ENCODE peak calls at places on chromosome 17, in five cellular contexts. One of them, this sample, is unnamed.

GRCh38 chr17:27631409-27631755 is 394 bp downstream of the LGALS9 start:
- DNase-seq in OCI-LY7: peak
- DNase-seq in GM12878: no peak
- DNase-seq in H9: no peak
- DNase-seq in GM23248: no peak
- DNase-seq in this sample: peak

GRCh38 chr17:56545930-56546329 is 47.6 kb upstream of the NOG start:
- DNase-seq in GM12878: no peak
- DNase-seq in OCI-LY7: no peak
- DNase-seq in H9: no peak
- DNase-seq in GM23248: no peak
- DNase-seq in this sample: no peak

GRCh38 chr17:36825956-36826350 is 111.3 kb upstream of the LHX1 start:
- DNase-seq in GM12878: no peak
- DNase-seq in OCI-LY7: no peak
- DNase-seq in GM23248: no peak
- DNase-seq in H9: no peak
- DNase-seq in this sample: no peak

GRCh38 chr17:30068465-30068864 is 48.2 kb upstream of the NSRP1 start:
- DNase-seq in GM12878: no peak
- DNase-seq in GM23248: no peak
- DNase-seq in OCI-LY7: no peak
- DNase-seq in H9: no peak
- DNase-seq in this sample: no peak

GRCh38 chr17:54860617-54861468 is 39.8 kb upstream of the TOM1L1 start:
- DNase-seq in OCI-LY7: no peak
- DNase-seq in GM12878: no peak
- DNase-seq in H9: no peak
- DNase-seq in GM23248: no peak
- DNase-seq in this sample: no peak

GRCh38 chr17:66985338-66985737 is 20.8 kb downstream of the CACNG4 start:
- DNase-seq in GM23248: no peak
- DNase-seq in OCI-LY7: no peak
- DNase-seq in GM12878: peak
- DNase-seq in H9: no peak
- DNase-seq in this sample: no peak

GRCh38 chr17:59378621-59379194 is 47.3 kb downstream of the YPEL2 start:
- DNase-seq in H9: no peak
- DNase-seq in GM12878: no peak
- DNase-seq in OCI-LY7: no peak
- DNase-seq in GM23248: peak
- DNase-seq in this sample: no peak

GRCh38 chr17:9427460-9428315 is 147.9 kb downstream of the STX8 start:
- DNase-seq in GM23248: no peak
- DNase-seq in H9: no peak
- DNase-seq in GM12878: no peak
- DNase-seq in OCI-LY7: no peak
- DNase-seq in this sample: no peak

GRCh38 chr17:56710986-56711385 is 117.5 kb downstream of the NOG start:
- DNase-seq in GM23248: no peak
- DNase-seq in H9: no peak
- DNase-seq in OCI-LY7: no peak
- DNase-seq in GM12878: no peak
- DNase-seq in this sample: no peak

GRCh38 chr17:28057731-28058246 is 15.3 kb downstream of the NLK start:
- DNase-seq in H9: no peak
- DNase-seq in GM12878: peak
- DNase-seq in OCI-LY7: no peak
- DNase-seq in GM23248: peak
- DNase-seq in this sample: no peak

GRCh38 chr17:69123626-69124025 is 18.1 kb downstream of the ABCA6 start:
- DNase-seq in H9: no peak
- DNase-seq in OCI-LY7: no peak
- DNase-seq in GM12878: no peak
- DNase-seq in GM23248: no peak
- DNase-seq in this sample: no peak

GRCh38 chr17:27985306-27985705 is 57.2 kb upstream of the NLK start:
- DNase-seq in H9: no peak
- DNase-seq in GM12878: no peak
- DNase-seq in OCI-LY7: no peak
- DNase-seq in GM23248: no peak
- DNase-seq in this sample: no peak

GRCh38 chr17:50834126-50834785 is 1.1 kb upstream of the WFIKKN2 start:
- DNase-seq in OCI-LY7: no peak
- DNase-seq in GM12878: no peak
- DNase-seq in H9: peak
- DNase-seq in GM23248: no peak
- DNase-seq in this sample: no peak

GRCh38 chr17:35460354-35460851 is 11.8 kb upstream of the SLFN13 start:
- DNase-seq in H9: peak
- DNase-seq in GM12878: peak
- DNase-seq in GM23248: no peak
- DNase-seq in OCI-LY7: peak
- DNase-seq in this sample: no peak

GRCh38 chr17:16371742-16372141 is 9.1 kb upstream of the UBB start:
- DNase-seq in GM12878: no peak
- DNase-seq in OCI-LY7: no peak
- DNase-seq in GM23248: peak
- DNase-seq in H9: no peak
- DNase-seq in this sample: no peak

GRCh38 chr17:77728022-77728671 is 230.4 kb upstream of the TNRC6C start:
- DNase-seq in H9: peak
- DNase-seq in OCI-LY7: peak
- DNase-seq in GM23248: peak
- DNase-seq in GM12878: no peak
- DNase-seq in this sample: no peak

GRCh38 chr17:27471321-27472269 is 15.3 kb downstream of the KSR1 start:
- DNase-seq in H9: no peak
- DNase-seq in GM12878: peak
- DNase-seq in OCI-LY7: no peak
- DNase-seq in GM23248: peak
- DNase-seq in this sample: peak

GRCh38 chr17:50423553-50424159 is 2.4 kb upstream of the ACSF2 start:
- DNase-seq in H9: no peak
- DNase-seq in GM23248: peak
- DNase-seq in OCI-LY7: peak
- DNase-seq in GM12878: no peak
- DNase-seq in this sample: peak

GRCh38 chr17:28912281-28912937 is 9.5 kb upstream of the DHRS13 start:
- DNase-seq in GM12878: no peak
- DNase-seq in GM23248: peak
- DNase-seq in OCI-LY7: no peak
- DNase-seq in H9: no peak
- DNase-seq in this sample: no peak

GRCh38 chr17:50355336-50355700 is 9.4 kb downstream of the XYLT2 start:
- DNase-seq in OCI-LY7: no peak
- DNase-seq in H9: no peak
- DNase-seq in GM23248: no peak
- DNase-seq in GM12878: no peak
- DNase-seq in this sample: no peak

GRCh38 chr17:30520436-30520835 is 43.2 kb downstream of the GOSR1 start:
- DNase-seq in GM23248: peak
- DNase-seq in OCI-LY7: no peak
- DNase-seq in H9: no peak
- DNase-seq in GM12878: no peak
- DNase-seq in this sample: no peak

GRCh38 chr17:74818306-74818705 is 41.4 kb downstream of the GRIN2C start:
- DNase-seq in GM12878: no peak
- DNase-seq in H9: no peak
- DNase-seq in GM23248: no peak
- DNase-seq in OCI-LY7: no peak
- DNase-seq in this sample: no peak

GRCh38 chr17:40462343-40463121 is 19.3 kb downstream of the IGFBP4 start:
- DNase-seq in GM23248: no peak
- DNase-seq in GM12878: no peak
- DNase-seq in H9: no peak
- DNase-seq in OCI-LY7: no peak
- DNase-seq in this sample: no peak

GRCh38 chr17:41019415-41019814 is 7.6 kb downstream of the KRTAP1-5 start:
- DNase-seq in GM23248: no peak
- DNase-seq in OCI-LY7: no peak
- DNase-seq in H9: no peak
- DNase-seq in GM12878: no peak
- DNase-seq in this sample: no peak

GRCh38 chr17:78995761-78996451 is 13.7 kb downstream of the CANT1 start:
- DNase-seq in H9: no peak
- DNase-seq in GM23248: no peak
- DNase-seq in OCI-LY7: no peak
- DNase-seq in GM12878: no peak
- DNase-seq in this sample: no peak
- H2AFZ ChIP-seq in H9: no peak
- H2AFZ ChIP-seq in GM23248: no peak
- H2AFZ ChIP-seq in OCI-LY7: no peak
- H2AFZ ChIP-seq in GM12878: no peak
- H2AFZ ChIP-seq in this sample: no peak

DNA sequence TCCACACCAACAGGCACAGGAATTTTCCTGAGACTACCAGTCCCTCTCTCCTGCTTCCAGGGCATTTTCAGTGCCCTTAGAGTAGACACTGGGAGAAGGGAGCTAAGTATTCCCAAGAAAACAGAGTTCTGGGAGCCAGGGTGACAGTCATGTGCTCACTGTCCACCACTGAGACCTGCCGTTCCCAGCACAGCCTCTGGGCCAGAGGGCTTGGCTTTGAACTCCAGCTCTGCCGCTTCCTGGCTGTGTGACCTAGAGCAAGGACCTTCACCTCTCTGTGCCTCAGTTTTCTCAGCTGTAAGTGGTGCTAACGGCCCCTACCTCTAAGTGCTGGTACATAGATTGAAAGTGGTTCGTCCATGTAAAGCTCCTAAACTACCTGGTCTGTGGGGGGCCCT is 9.4 kb downstream of the UBALD2 start:
- DNase-seq in OCI-LY7: no peak
- DNase-seq in GM12878: no peak
- DNase-seq in H9: no peak
- DNase-seq in GM23248: no peak
- DNase-seq in this sample: no peak
- H2AFZ ChIP-seq in OCI-LY7: no peak
- H2AFZ ChIP-seq in GM12878: no peak
- H2AFZ ChIP-seq in H9: no peak
- H2AFZ ChIP-seq in GM23248: no peak
- H2AFZ ChIP-seq in this sample: no peak

GRCh38 chr17:32929288-32929574 is 1.3 kb downstream of the TMEM98 start:
- DNase-seq in H9: no peak
- DNase-seq in GM12878: no peak
- DNase-seq in GM23248: peak
- DNase-seq in OCI-LY7: no peak
- DNase-seq in this sample: no peak

GRCh38 chr17:32928527-32929287 is 754 bp downstream of the TMEM98 start:
- DNase-seq in OCI-LY7: no peak
- DNase-seq in GM23248: peak
- DNase-seq in GM12878: no peak
- DNase-seq in H9: no peak
- DNase-seq in this sample: no peak

GRCh38 chr17:32927201-32927723 is 691 bp upstream of the TMEM98 start:
- DNase-seq in GM23248: peak
- DNase-seq in H9: no peak
- DNase-seq in GM12878: no peak
- DNase-seq in OCI-LY7: no peak
- DNase-seq in this sample: no peak

GRCh38 chr17:32927724-32928526 is at the start of gene TMEM98:
- DNase-seq in GM23248: peak
- DNase-seq in H9: peak
- DNase-seq in GM12878: no peak
- DNase-seq in OCI-LY7: no peak
- DNase-seq in this sample: no peak

DNA sequence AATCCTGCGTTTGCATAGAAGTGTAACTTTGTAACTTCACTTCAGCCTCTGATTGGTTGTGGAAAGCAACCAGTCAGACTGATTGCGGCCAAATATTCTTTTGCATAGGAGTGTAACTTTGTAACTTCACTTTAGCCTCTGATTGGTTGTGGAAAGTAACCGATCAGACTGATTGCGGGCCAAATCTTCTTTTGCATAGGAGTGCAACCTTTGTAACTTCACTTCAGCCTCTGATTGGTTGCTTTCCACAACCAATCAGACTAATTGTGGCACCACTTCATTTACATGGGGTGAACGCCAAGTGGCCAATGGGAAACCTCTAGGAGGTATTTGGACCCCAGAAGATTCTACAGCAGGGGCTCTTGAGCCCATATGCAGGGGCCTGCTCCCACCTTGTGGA is 1.8 kb upstream of the TMEM98 start:
- DNase-seq in H9: peak
- DNase-seq in GM23248: no peak
- DNase-seq in GM12878: no peak
- DNase-seq in OCI-LY7: no peak
- DNase-seq in this sample: no peak
- H2AFZ ChIP-seq in H9: no peak
- H2AFZ ChIP-seq in GM23248: no peak
- H2AFZ ChIP-seq in GM12878: no peak
- H2AFZ ChIP-seq in OCI-LY7: no peak
- H2AFZ ChIP-seq in this sample: no peak

GRCh38 chr17:38443356-38444026 is 15.2 kb downstream of the ARHGAP23 start:
- DNase-seq in H9: no peak
- DNase-seq in OCI-LY7: peak
- DNase-seq in GM12878: peak
- DNase-seq in GM23248: no peak
- DNase-seq in this sample: no peak
- H2AFZ ChIP-seq in H9: no peak
- H2AFZ ChIP-seq in OCI-LY7: no peak
- H2AFZ ChIP-seq in GM12878: no peak
- H2AFZ ChIP-seq in GM23248: no peak
- H2AFZ ChIP-seq in this sample: no peak

GRCh38 chr17:83193336-83194188 is 114.2 kb downstream of the METRNL start:
- DNase-seq in OCI-LY7: peak
- DNase-seq in GM12878: no peak
- DNase-seq in H9: no peak
- DNase-seq in GM23248: peak
- DNase-seq in this sample: no peak

GRCh38 chr17:83194761-83195329 is 115.4 kb downstream of the METRNL start:
- DNase-seq in GM23248: peak
- DNase-seq in H9: no peak
- DNase-seq in GM12878: no peak
- DNase-seq in OCI-LY7: no peak
- DNase-seq in this sample: no peak

GRCh38 chr17:83195330-83196087 is 116.1 kb downstream of the METRNL start:
- DNase-seq in GM12878: no peak
- DNase-seq in OCI-LY7: no peak
- DNase-seq in H9: no peak
- DNase-seq in GM23248: peak
- DNase-seq in this sample: no peak

GRCh38 chr17:83192161-83192788 is 112.9 kb downstream of the METRNL start:
- DNase-seq in OCI-LY7: no peak
- DNase-seq in GM23248: peak
- DNase-seq in GM12878: no peak
- DNase-seq in H9: no peak
- DNase-seq in this sample: no peak

DNA sequence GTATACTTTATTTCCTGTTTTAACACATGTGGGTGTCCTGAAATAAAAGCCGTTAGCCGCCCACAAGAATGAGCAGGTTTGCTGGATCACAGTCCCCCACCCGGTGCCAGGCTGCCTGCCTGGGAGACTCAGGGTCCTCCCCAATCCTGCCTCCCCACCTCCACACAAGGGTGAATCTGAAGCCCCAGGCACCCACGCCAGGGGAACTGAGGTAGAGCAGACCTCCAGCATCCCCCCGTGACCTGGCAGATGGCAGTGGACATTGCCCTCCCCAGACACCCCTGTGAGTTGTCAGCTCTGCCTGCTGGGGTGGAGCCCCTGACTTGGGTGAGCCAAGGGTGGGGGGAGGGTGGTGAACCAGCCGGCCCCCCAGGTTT is 114.8 kb downstream of the METRNL start:
- DNase-seq in GM12878: no peak
- DNase-seq in H9: no peak
- DNase-seq in OCI-LY7: no peak
- DNase-seq in GM23248: peak
- DNase-seq in this sample: no peak
- H2AFZ ChIP-seq in GM12878: no peak
- H2AFZ ChIP-seq in H9: no peak
- H2AFZ ChIP-seq in OCI-LY7: no peak
- H2AFZ ChIP-seq in GM23248: no peak
- H2AFZ ChIP-seq in this sample: no peak

This sample was measured in keratinocyte.